ENCODE peak calls at places on chromosomes 6 and 20, in six cellular contexts. H, N, Q, D, M and L are unnamed samples.

GRCh38 chr20:62342910-62343309 is 24.2 kb downstream of the LAMA5 start:
- DNase-seq in N (no peak), H (no peak), Q (no peak), M (no peak), D (no peak), L (no peak)

GRCh38 chr20:62496525-62497218 is 20.9 kb upstream of the GATA5 start:
- DNase-seq in Q (no peak), N (no peak), M (no peak), D (peak), H (no peak), L (peak)

GRCh38 chr6:167737205-167737830 is 89.4 kb upstream of the AFDN start:
- DNase-seq in N (no peak), M (no peak), H (no peak), D (no peak), Q (no peak), L (no peak)

GRCh38 chr6:50353603-50354002 is 303.9 kb upstream of the DEFB112 start:
- DNase-seq in N (no peak), H (no peak), Q (no peak), M (no peak), D (no peak), L (no peak)

GRCh38 chr6:123380257-123380656 is 256.5 kb downstream of the TRDN start:
- DNase-seq in M (no peak), N (no peak), Q (peak), H (no peak), D (no peak), L (no peak)

GRCh38 chr6:163608060-163608752 is 193.7 kb downstream of the QKI start:
- DNase-seq in H (no peak), D (no peak), M (no peak), Q (no peak), N (no peak), L (no peak)

GRCh38 chr6:37972994-37973757 is 153.6 kb downstream of the ZFAND3 start:
- DNase-seq in M (no peak), H (no peak), D (no peak), Q (no peak), N (no peak), L (no peak)

GRCh38 chr20:51442602-51443001 is 99.9 kb downstream of the NFATC2 start:
- DNase-seq in M (no peak), D (no peak), N (no peak), Q (no peak), H (no peak), L (no peak)

GRCh38 chr20:57795347-57795697 is 85.5 kb upstream of the PMEPA1 start:
- DNase-seq in H (no peak), M (no peak), Q (no peak), N (no peak), D (no peak), L (no peak)

GRCh38 chr6:38784506-38785235 is 69.6 kb downstream of the DNAH8 start:
- DNase-seq in N (no peak), Q (no peak), D (no peak), M (no peak), H (no peak), L (no peak)

GRCh38 chr6:10146723-10147451 is 268.0 kb downstream of the TFAP2A start:
- DNase-seq in N (no peak), Q (peak), M (no peak), D (no peak), H (no peak), L (no peak)

GRCh38 chr6:50305660-50306059 is 255.9 kb upstream of the DEFB112 start:
- DNase-seq in H (no peak), N (no peak), Q (no peak), M (no peak), D (no peak), L (no peak)

GRCh38 chr20:19964289-19965263 is 52.6 kb upstream of the NAA20 start:
- DNase-seq in H (peak), Q (peak), N (peak), D (no peak), M (peak), L (no peak)

GRCh38 chr20:26216025-26216424 is 519.4 kb upstream of the ZNF337 start:
- DNase-seq in H (no peak), D (no peak), Q (peak), N (no peak), M (no peak), L (no peak)

GRCh38 chr20:39117486-39117885 is 155.3 kb downstream of the DHX35 start:
- DNase-seq in D (no peak), Q (peak), N (no peak), H (no peak), M (no peak), L (no peak)

GRCh38 chr6:20669571-20670314 is 135.5 kb downstream of the CDKAL1 start:
- DNase-seq in Q (no peak), M (no peak), H (no peak), N (no peak), D (no peak), L (no peak)

GRCh38 chr6:167836722-167837121 is 10.0 kb downstream of the AFDN start:
- DNase-seq in M (no peak), Q (no peak), D (no peak), N (no peak), H (no peak), L (no peak)

GRCh38 chr20:44714701-44715494 is at the start of gene CCN5:
- DNase-seq in H (peak), D (no peak), Q (peak), M (peak), N (no peak), L (no peak)

GRCh38 chr20:11059659-11060058 is 385.9 kb upstream of the JAG1 start:
- DNase-seq in N (no peak), H (no peak), Q (no peak), M (no peak), D (no peak), L (no peak)

GRCh38 chr6:101396552-101397173 is 3.2 kb downstream of the GRIK2 start:
- DNase-seq in H (no peak), D (no peak), N (no peak), Q (peak), M (peak), L (no peak)

GRCh38 chr6:10465633-10466499 is 51.0 kb upstream of the TFAP2A start:
- DNase-seq in D (no peak), H (no peak), N (no peak), Q (peak), M (no peak), L (no peak)

GRCh38 chr20:63696311-63696627 is 183 bp upstream of the TNFRSF6B start:
- DNase-seq in M (no peak), D (no peak), Q (peak), N (no peak), H (peak), L (no peak)

GRCh38 chr6:28756555-28756918 is 167.2 kb downstream of the TRIM27 start:
- DNase-seq in M (no peak), Q (no peak), D (no peak), N (no peak), H (no peak), L (no peak)

GRCh38 chr20:43840382-43841070 is 74.1 kb upstream of the TOX2 start:
- DNase-seq in N (no peak), M (no peak), H (no peak), D (peak), Q (no peak), L (no peak)

GRCh38 chr6:68634503-68635411 is at the start of gene ADGRB3:
- DNase-seq in Q (peak), D (no peak), H (peak), M (peak), N (no peak), L (peak)

GRCh38 chr6:122621638-122622037 is 11.4 kb downstream of the PKIB start:
- DNase-seq in N (no peak), D (no peak), Q (no peak), H (no peak), M (no peak), L (no peak)

GRCh38 chr6:47147175-47147727 is 105.1 kb upstream of the ADGRF1 start:
- DNase-seq in Q (no peak), N (no peak), H (no peak), D (no peak), M (no peak), L (no peak)

GRCh38 chr6:12150812-12151432 is 138.8 kb downstream of the HIVEP1 start:
- DNase-seq in D (peak), N (no peak), H (no peak), Q (peak), M (peak), L (no peak)

GRCh38 chr6:106103728-106104109 is 17.6 kb downstream of the PRDM1 start:
- DNase-seq in D (peak), M (peak), H (no peak), Q (peak), N (no peak), L (no peak)

DNA sequence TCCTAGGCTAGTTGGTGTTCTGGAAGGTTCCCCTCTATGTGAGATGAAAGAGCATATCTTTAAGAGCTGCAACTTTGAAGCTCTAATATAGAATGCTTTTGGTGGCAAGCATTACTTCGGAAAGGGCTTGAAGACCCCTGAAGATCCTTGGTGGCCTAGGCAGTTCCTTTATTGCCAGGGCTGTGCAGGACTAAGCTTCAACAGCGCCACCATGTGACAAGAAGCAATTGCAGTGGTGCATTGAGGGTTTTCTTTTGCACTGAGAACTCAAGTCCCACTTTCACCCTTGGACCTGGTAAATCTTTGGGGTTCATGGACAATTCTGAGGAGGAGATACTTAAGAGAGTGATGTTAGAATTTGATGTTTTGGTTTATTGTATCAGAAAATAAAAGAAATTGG is 237.4 kb upstream of the GMDS start:
- DNase-seq in D (no peak), N (no peak), H (no peak), M (no peak), Q (no peak), L (no peak)
- TF ChIP-seq CTCF in D (no peak), N (no peak), H (no peak), M (no peak), Q (peak), L (no peak)

GRCh38 chr20:61112515-61112914 is 139.5 kb upstream of the CDH4 start:
- DNase-seq in D (no peak), H (no peak), N (no peak), M (no peak), Q (no peak), L (no peak)
- TF ChIP-seq CTCF in D (no peak), H (no peak), N (no peak), M (no peak), Q (no peak), L (no peak)

DNA sequence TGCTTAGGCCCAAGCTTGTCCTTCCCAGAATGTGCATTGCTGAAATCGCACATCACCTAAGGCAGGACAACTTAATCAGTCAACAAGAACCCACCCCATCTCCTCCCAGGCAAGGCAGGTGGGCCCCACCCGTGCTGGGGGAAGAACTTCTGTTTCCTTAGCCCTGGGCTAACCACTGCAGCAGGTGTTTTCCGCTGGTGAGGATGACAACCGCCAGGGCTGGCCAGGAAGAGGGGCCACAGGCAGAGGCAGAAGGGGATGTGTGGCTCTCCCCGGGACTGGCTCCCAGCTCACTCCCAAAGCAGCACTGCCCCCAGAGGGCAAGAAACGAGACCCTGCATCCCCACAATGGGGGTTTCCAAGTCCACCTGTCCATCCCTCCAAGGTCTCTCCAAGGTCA is 168.4 kb upstream of the CST7 start:
- DNase-seq in D (no peak), N (no peak), H (peak), M (no peak), Q (no peak), L (no peak)
- TF ChIP-seq CTCF in D (no peak), N (no peak), H (no peak), M (no peak), Q (no peak), L (peak)

GRCh38 chr6:147005499-147005898 is 198.7 kb upstream of the STXBP5 start:
- DNase-seq in H (no peak), Q (no peak), N (no peak), D (no peak), M (no peak), L (no peak)
- TF ChIP-seq CTCF in H (no peak), Q (no peak), N (no peak), D (no peak), M (no peak), L (no peak)

DNA sequence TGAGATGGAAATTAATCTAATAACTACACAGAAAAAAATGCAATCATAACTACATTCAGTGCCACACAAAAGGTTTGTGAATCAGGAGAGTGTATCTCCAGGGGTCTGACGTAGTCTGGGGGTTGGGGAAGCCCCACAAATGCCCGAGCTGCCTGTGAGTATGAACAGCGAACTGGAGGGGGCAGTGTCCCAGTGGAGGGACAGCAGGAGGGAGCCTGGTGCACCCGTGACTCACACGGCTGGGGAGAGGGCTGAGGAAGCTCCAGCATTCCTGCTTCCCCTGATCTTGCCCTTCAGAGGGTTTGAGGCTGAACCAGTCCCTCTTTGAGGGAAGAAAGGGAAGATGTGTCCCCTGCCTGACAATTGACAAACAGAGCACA is 78.9 kb downstream of the CDH26 start:
- DNase-seq in Q (peak), H (no peak), N (no peak), D (no peak), M (no peak), L (no peak)
- TF ChIP-seq CTCF in Q (no peak), H (no peak), N (peak), D (no peak), M (no peak), L (no peak)